ENCODE peak calls at places on chromosome 12, in six cellular contexts. F, A, I, B, U and V are unnamed samples.

GRCh38 chr12:128754275-128754674 is 69.5 kb downstream of the SLC15A4 start:
- DNase-seq in F (no peak), A (no peak), I (no peak), B (no peak), U (no peak), V (no peak)

GRCh38 chr12:47207005-47207717 is 127.4 kb upstream of the AMIGO2 start:
- DNase-seq in F (peak; percentile 55), A (peak; percentile 29), I (peak; percentile 76), B (no peak), U (no peak), V (no peak)

GRCh38 chr12:78671295-78671694 is 193.3 kb upstream of the SYT1 start:
- DNase-seq in F (no peak), A (no peak), I (no peak), B (peak; percentile 88), U (peak; percentile 86), V (no peak)

GRCh38 chr12:87618199-87618598 is 411.0 kb downstream of the C12orf50 start:
- DNase-seq in F (no peak), A (no peak), I (no peak), B (no peak), U (peak; percentile 8), V (no peak)

GRCh38 chr12:14948672-14949071 is 10.3 kb upstream of the ERP27 start:
- DNase-seq in F (no peak), A (peak; percentile 51), I (no peak), B (peak; percentile 76), U (peak; percentile 95), V (peak; percentile 73)

GRCh38 chr12:39010406-39010805 is 105.0 kb upstream of the CPNE8 start:
- DNase-seq in F (no peak), A (no peak), I (no peak), B (no peak), U (no peak), V (no peak)

GRCh38 chr12:30806989-30807694 is 52.4 kb upstream of the CAPRIN2 start:
- DNase-seq in F (no peak), A (peak; percentile 12), I (no peak), B (no peak), U (peak; percentile 89), V (no peak)

GRCh38 chr12:127270193-127270592 is 996.8 kb upstream of the TMEM132C start:
- DNase-seq in F (no peak), A (no peak), I (no peak), B (peak; percentile 61), U (peak; percentile 73), V (no peak)

GRCh38 chr12:45893240-45893639 is 97.1 kb downstream of the SCAF11 start:
- DNase-seq in F (no peak), A (no peak), I (no peak), B (no peak), U (no peak), V (no peak)

GRCh38 chr12:75571651-75572050 is 60.2 kb upstream of the KRR1 start:
- DNase-seq in F (no peak), A (no peak), I (no peak), B (no peak), U (no peak), V (no peak)

GRCh38 chr12:7060353-7060954 is at the start of gene C1S:
- DNase-seq in F (no peak), A (no peak), I (peak; percentile 48), B (peak; percentile 88), U (peak; percentile 99), V (peak; percentile 96)

GRCh38 chr12:97148941-97149559 is 242.0 kb downstream of the NEDD1 start:
- DNase-seq in F (peak; percentile 57), A (peak; percentile 8), I (peak; percentile 78), B (no peak), U (peak; percentile 50), V (no peak)